ENCODE peak calls at places on chromosomes 3 and 15, in seven cellular contexts. R is mesendoderm, F is IMR-90, I is H1, A is H9, C is neuronal stem cell, E is trophoblast cell. H is an unnamed sample.

GRCh38 chr3:125257563-125257962 is 45.0 kb upstream of the SLC12A8 start:
- DNase-seq in R (no peak), F (no peak), I (no peak), A (no peak), C (no peak), E (no peak), H (no peak)

GRCh38 chr3:7322957-7323679 is 462.2 kb downstream of the GRM7 start:
- DNase-seq in R (no peak), F (no peak), I (no peak), A (no peak), C (no peak), E (no peak), H (peak; percentile 1)

GRCh38 chr3:172666873-172667694 is 43.8 kb downstream of the NCEH1 start:
- DNase-seq in R (peak; percentile 93), F (peak; percentile 83), I (peak; percentile 89), A (peak; percentile 76), C (peak; percentile 75), E (peak; percentile 92), H (peak; percentile 87)

GRCh38 chr3:157669403-157669802 is 166.2 kb upstream of the VEPH1 start:
- DNase-seq in R (no peak), F (no peak), I (no peak), A (no peak), C (no peak), E (no peak), H (no peak)

GRCh38 chr3:54376440-54376839 is 254.1 kb downstream of the CACNA2D3 start:
- DNase-seq in R (no peak), F (no peak), I (no peak), A (no peak), C (no peak), E (no peak), H (no peak)

GRCh38 chr3:141659821-141660597 is 78.1 kb upstream of the RNF7 start:
- DNase-seq in R (peak; percentile 59), F (peak; percentile 41), I (peak; percentile 69), A (peak; percentile 46), C (peak; percentile 47), E (peak; percentile 90), H (peak; percentile 63)

GRCh38 chr3:47432673-47433072 is 43.1 kb downstream of the SCAP start:
- DNase-seq in R (no peak), F (no peak), I (no peak), A (no peak), C (no peak), E (no peak), H (no peak)

GRCh38 chr3:16839271-16840110 is 45.3 kb upstream of the PLCL2 start:
- DNase-seq in R (no peak), F (no peak), I (no peak), A (no peak), C (no peak), E (no peak), H (no peak)

GRCh38 chr3:113495035-113495434 is 19.9 kb downstream of the SPICE1 start:
- DNase-seq in R (peak; percentile 32), F (peak; percentile 44), I (no peak), A (no peak), C (no peak), E (peak; percentile 10), H (peak; percentile 29)

GRCh38 chr3:158918008-158918407 is 116.2 kb downstream of the MFSD1 start:
- DNase-seq in R (peak; percentile 86), F (peak; percentile 29), I (peak; percentile 74), A (peak; percentile 75), C (peak; percentile 37), E (no peak), H (peak; percentile 85)

GRCh38 chr15:40929730-40930429 is 740 bp downstream of the DLL4 start:
- DNase-seq in R (no peak), F (peak; percentile 64), I (peak; percentile 80), A (no peak), C (no peak), E (peak; percentile 17), H (peak; percentile 78)
- H3K27ac ChIP-seq in R (no peak overlapping the region), F (no peak overlapping the region), I (no peak overlapping the region), A (no peak overlapping the region), C (no peak overlapping the region), E (no peak overlapping the region), H (no peak overlapping the region)

DNA sequence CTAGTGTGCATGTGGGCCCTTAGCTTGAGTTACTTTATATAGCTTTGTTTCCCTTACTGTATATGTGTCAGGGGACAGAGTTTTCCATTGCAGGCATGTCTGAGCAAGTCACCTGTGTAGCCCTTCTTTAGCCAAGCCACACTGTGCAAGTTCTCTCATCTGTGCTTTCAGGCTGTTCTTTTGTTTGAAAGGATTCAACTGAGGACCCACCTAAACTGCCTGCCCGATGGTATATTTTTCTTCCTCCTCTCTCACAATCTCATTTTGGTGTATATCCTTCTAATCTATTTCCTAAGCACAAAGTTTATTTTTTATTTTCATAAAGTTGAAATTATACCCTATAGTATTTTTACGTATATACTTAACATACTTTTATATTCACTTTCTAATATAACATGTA is 260.1 kb upstream of the ARL6 start:
- DNase-seq in R (peak; percentile 18), F (no peak), I (no peak), A (no peak), C (no peak), E (no peak), H (no peak)
- H2BK5ac ChIP-seq in R (no peak overlapping the region), F (no peak overlapping the region), I (no peak overlapping the region), A (no peak overlapping the region), C (no peak overlapping the region), E (no peak overlapping the region), H (no peak overlapping the region)

DNA sequence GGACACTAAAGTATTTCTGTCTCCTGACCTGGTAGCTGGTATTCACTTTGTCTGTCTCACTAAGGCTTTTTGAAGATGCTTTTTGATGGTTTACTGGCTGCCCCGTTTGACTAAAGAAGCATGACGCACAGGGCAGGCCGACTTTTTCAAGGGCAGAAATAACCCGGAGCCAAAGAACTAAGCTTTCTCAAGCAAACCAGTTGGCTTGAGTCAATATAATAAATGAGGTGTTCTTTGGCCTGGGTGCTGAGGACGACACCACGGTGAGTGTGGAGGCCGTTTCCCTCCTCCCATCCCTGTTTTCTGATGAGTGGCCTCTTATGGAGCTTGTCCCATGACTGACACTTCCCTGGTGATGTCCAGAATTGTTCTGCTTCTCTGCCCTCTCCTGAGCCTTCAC is 220.9 kb downstream of the ITPR1 start:
- DNase-seq in R (no peak), F (no peak), I (no peak), A (no peak), C (no peak), E (no peak), H (no peak)
- H3K27ac ChIP-seq in R (no peak overlapping the region), F (no peak overlapping the region), I (no peak overlapping the region), A (no peak overlapping the region), C (no peak overlapping the region), E (peak overlapping the region; percentile 9), H (no peak overlapping the region)

GRCh38 chr3:31227152-31227581 is 305.6 kb upstream of the STT3B start:
- DNase-seq in R (no peak), F (no peak), I (no peak), A (no peak), C (no peak), E (no peak), H (no peak)

GRCh38 chr3:31223278-31223677 is 309.4 kb upstream of the STT3B start:
- DNase-seq in R (no peak), F (no peak), I (no peak), A (no peak), C (no peak), E (no peak), H (no peak)

GRCh38 chr3:31224936-31225335 is 307.8 kb upstream of the STT3B start:
- DNase-seq in R (no peak), F (no peak), I (no peak), A (no peak), C (no peak), E (no peak), H (no peak)

GRCh38 chr3:31225923-31226322 is 306.8 kb upstream of the STT3B start:
- DNase-seq in R (no peak), F (no peak), I (no peak), A (no peak), C (no peak), E (no peak), H (no peak)

DNA sequence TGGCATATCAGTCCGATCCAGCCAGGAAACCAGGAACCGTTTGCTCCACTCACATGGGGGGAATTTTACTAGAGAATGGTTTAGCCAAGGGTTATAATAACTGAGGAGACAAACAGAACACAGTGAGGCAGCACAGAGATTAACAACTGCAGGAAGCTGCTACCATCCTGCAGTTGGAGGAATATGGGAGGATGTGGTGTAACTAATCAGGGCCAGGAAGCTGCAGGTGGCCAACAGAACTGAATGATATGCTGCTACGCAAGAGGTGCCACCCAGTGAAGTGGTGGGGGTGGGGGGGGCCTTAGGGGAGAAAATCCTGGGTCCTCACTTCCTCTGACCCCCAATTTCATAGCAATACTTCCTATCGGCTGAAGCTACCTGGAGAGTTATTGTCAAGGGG is 306.4 kb upstream of the STT3B start:
- DNase-seq in R (no peak), F (no peak), I (no peak), A (no peak), C (no peak), E (no peak), H (no peak)
- H2BK5ac ChIP-seq in R (no peak overlapping the region), F (no peak overlapping the region), I (no peak overlapping the region), A (no peak overlapping the region), C (no peak overlapping the region), E (no peak overlapping the region), H (no peak overlapping the region)

GRCh38 chr3:170740285-170740684 is 129.7 kb downstream of the RPL22L1 start:
- DNase-seq in R (no peak), F (no peak), I (no peak), A (no peak), C (no peak), E (no peak), H (no peak)
- H3K27ac ChIP-seq in R (no peak overlapping the region), F (peak overlapping the region; percentile 27), I (no peak overlapping the region), A (no peak overlapping the region), C (no peak overlapping the region), E (no peak overlapping the region), H (no peak overlapping the region)

DNA sequence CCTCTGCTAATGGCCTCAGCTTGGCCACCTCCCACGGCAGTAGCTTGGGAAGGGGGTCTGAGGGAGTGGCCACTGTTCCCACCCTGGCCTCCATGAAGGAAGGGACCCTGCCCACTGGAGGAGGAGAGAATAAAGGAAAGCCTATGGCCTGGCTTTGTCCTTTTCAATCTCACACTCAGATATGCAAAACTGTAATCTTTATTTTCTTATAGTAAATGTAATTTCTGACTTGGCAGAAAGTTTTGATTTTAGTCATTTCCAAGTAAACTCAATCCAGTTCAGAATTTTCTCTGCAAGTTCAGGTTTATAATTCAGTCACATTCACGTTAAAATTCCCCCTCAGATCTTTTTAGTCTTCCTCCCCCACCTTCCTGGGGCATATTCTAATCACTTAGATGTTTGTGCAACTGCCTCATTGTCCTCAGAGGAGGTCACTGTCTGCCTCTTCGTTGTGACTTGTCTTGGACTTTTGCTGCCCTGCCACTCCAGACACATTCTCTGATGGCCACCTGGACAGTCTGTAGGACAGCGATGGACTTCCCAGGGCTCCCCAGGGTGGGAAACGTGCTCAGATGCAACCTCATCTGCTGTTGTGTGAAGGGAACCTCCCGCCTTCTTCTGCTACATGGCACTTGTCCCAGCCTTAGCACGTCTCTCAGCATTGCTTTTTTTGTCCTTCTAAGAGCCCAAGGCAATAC is 222.8 kb upstream of the TBL1XR1 start:
- DNase-seq in R (no peak), F (no peak), I (no peak), A (no peak), C (no peak), E (peak; percentile 7), H (peak; percentile 34)
- H2BK5ac ChIP-seq in R (no peak overlapping the region), F (no peak overlapping the region), I (no peak overlapping the region), A (no peak overlapping the region), C (no peak overlapping the region), E (no peak overlapping the region), H (no peak overlapping the region)

GRCh38 chr15:75346796-75347221 is at the start of gene NEIL1:
- DNase-seq in R (peak; percentile 39), F (no peak), I (no peak), A (peak; percentile 55), C (no peak), E (peak; percentile 88), H (peak; percentile 22)
- H3K27ac ChIP-seq in R (no peak within 1 kb of the TSS), F (peak within 1 kb of the TSS; percentile 26), I (no peak within 1 kb of the TSS), A (no peak within 1 kb of the TSS), C (no peak within 1 kb of the TSS), E (no peak within 1 kb of the TSS), H (no peak within 1 kb of the TSS)